ENCODE peak calls at places on chromosome 12, in eight cellular contexts. K, T, L, W, U, G, B and M are unnamed samples. For H3K4me1, the result is how much of the 10 kb centered on the place peaks cover.

GRCh38 chr12:44015333-44015941 is 179.6 kb downstream of the TMEM117 start:
- DNase-seq in U (peak), K (peak), L (no peak), W (no peak), B (peak), G (no peak), T (no peak), M (no peak)

GRCh38 chr12:88206636-88207035 is 64.5 kb downstream of the TMTC3 start:
- DNase-seq in U (peak), K (peak), T (no peak), L (no peak), G (no peak), W (no peak), B (no peak), M (no peak)

GRCh38 chr12:109789649-109790048 is 43.5 kb downstream of the TRPV4 start:
- DNase-seq in W (no peak), B (peak), U (no peak), T (no peak), L (no peak), K (no peak), G (no peak), M (no peak)

GRCh38 chr12:88310069-88310468 is 168.0 kb downstream of the TMTC3 start:
- DNase-seq in B (peak), L (no peak), K (peak), W (no peak), T (no peak), U (peak), G (no peak), M (no peak)

GRCh38 chr12:132557969-132558856 is 52.2 kb downstream of the LRCOL1 start:
- DNase-seq in U (no peak), K (no peak), B (no peak), L (no peak), T (no peak), G (no peak), W (no peak), M (no peak)

GRCh38 chr12:124369055-124369900 is 74.4 kb downstream of the RFLNA start:
- DNase-seq in T (peak), L (peak), U (peak), K (peak), W (no peak), B (peak), G (no peak), M (peak)

GRCh38 chr12:131827961-131828534 is at the start of gene MMP17:
- DNase-seq in W (no peak), K (peak), L (no peak), B (peak), U (peak), G (no peak), T (peak), M (peak)

GRCh38 chr12:99670635-99671034 is 23.1 kb downstream of the GARIN6 start:
- DNase-seq in W (peak), U (no peak), B (no peak), G (no peak), T (no peak), L (no peak), K (no peak), M (no peak)

GRCh38 chr12:39327520-39327919 is 115.4 kb downstream of the KIF21A start:
- DNase-seq in L (no peak), K (no peak), B (no peak), T (no peak), G (no peak), W (no peak), U (peak), M (no peak)

GRCh38 chr12:67701121-67701520 is 52.6 kb downstream of the DYRK2 start:
- DNase-seq in U (no peak), L (no peak), G (no peak), W (no peak), K (no peak), T (no peak), B (no peak), M (no peak)

GRCh38 chr12:4044736-4045432 is 171.7 kb upstream of the PARP11 start:
- DNase-seq in K (no peak), U (no peak), B (no peak), W (no peak), G (no peak), L (no peak), T (no peak), M (no peak)

DNA sequence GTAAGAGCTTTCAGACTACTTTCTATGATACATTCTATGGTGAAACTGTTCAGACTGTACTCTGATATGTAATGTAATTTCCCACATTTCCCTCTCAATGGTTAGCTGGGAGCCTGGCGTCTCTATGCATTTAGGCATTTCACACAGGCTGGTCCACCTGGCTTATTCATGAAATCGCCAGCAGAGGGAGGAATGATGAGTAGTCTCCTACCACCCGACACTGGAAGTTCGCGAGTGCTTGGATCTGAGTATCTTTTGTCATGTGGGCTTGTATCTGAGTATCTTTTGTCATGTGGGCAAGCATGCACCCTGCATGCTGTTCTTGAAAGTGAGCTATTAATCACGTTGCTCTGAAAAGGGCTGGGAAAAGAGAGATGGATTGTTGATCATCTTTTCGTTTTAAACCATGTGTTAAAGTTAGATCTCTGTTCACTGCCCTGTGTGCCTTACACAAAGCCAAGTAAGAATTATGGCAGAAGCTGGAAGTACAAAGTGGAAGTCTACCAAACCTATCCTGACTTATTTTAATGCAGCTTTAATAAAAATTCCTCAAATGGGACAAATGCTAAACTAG is 235.0 kb downstream of the ATP23 start:
- DNase-seq in G (no peak), B (peak), W (peak), U (peak), L (peak), K (peak), T (peak), M (peak)
- TF ChIP-seq CTCF in G (peak), B (peak), W (peak), U (peak), L (peak), K (peak), T (no peak), M (peak)

GRCh38 chr12:55718020-55718419 is 2.2 kb upstream of the RDH5 start:
- DNase-seq in G (no peak), U (peak), K (no peak), L (no peak), W (no peak), B (no peak), T (peak), M (no peak)
- H3K4me1 ChIP-seq in G (half or more), U (under half), K (half or more), L (half or more), W (under half), B (half or more), T (half or more), M (under half)

DNA sequence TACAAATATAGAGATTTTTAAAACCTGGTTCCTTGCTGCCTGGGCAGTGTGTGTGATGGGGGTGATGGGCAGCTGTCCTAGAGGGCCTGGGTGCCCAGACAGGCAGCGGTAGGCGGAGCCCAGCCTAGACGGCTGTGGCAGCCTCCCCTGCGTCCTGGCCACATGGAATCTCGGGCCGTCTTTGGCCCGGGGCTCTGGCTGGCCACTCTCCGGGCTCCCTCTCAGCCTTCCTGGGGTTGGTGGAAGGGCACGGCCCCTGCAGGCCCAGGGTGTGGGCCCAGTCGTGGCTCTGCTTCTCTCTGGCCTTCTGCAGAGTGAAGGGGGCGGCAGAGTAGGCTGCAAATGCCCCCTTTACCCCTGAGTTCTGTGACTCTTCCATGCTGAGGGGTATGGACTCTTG is 2.3 kb downstream of the LRTM2 start:
- DNase-seq in G (no peak), B (no peak), W (no peak), T (no peak), U (no peak), K (no peak), L (no peak), M (no peak)
- TF ChIP-seq CTCF in G (no peak), B (no peak), W (no peak), T (no peak), U (no peak), K (no peak), L (no peak), M (no peak)

GRCh38 chr12:6539276-6540134 is 5.2 kb downstream of the GAPDH start:
- DNase-seq in L (no peak), B (peak), G (no peak), U (no peak), W (no peak), K (no peak), T (no peak), M (no peak)
- H3K4me1 ChIP-seq in L (under half), B (half or more), G (half or more), U (under half), W (under half), K (under half), T (under half), M (half or more)